ENCODE peak calls at places on chromosome 22, in five cellular contexts. D is A549, G is K562, B is HepG2, E is GM12878. M is an unnamed sample. For H3K4me1, the result is how much of the 10 kb centered on the place peaks cover.

GRCh38 chr22:48600681-48601080 is 1227.0 kb downstream of the BRD1 start:
- DNase-seq in D (no peak), G (no peak), B (no peak), E (no peak), M (no peak)

GRCh38 chr22:20647586-20648305 is 126.2 kb upstream of the SERPIND1 start:
- DNase-seq in D (no peak), G (peak), B (no peak), E (no peak), M (no peak)

GRCh38 chr22:39297490-39298193 is 21.8 kb downstream of the RPL3 start:
- DNase-seq in D (no peak), G (no peak), B (no peak), E (no peak), M (peak)

GRCh38 chr22:30425327-30425615 is 297 bp upstream of the MTFP1 start:
- DNase-seq in D (no peak), G (no peak), B (no peak), E (no peak), M (no peak)

GRCh38 chr22:22893077-22893805 is 5.6 kb downstream of the IGLL5 start:
- DNase-seq in D (no peak), G (peak), B (no peak), E (no peak), M (peak)

GRCh38 chr22:42912049-42912448 is 55.0 kb upstream of the ARFGAP3 start:
- DNase-seq in D (no peak), G (no peak), B (no peak), E (no peak), M (no peak)

GRCh38 chr22:25167082-25167481 is 32.6 kb upstream of the CRYBB3 start:
- DNase-seq in D (no peak), G (no peak), B (no peak), E (no peak), M (no peak)

GRCh38 chr22:41603873-41604332 is 14.3 kb upstream of the PMM1 start:
- DNase-seq in D (no peak), G (peak), B (no peak), E (peak), M (no peak)

GRCh38 chr22:42376721-42377177 is 55.5 kb downstream of the NFAM1 start:
- DNase-seq in D (no peak), G (peak), B (no peak), E (no peak), M (peak)

GRCh38 chr22:41998361-41999261 is at the start of gene WBP2NL:
- DNase-seq in D (peak), G (peak), B (no peak), E (peak), M (peak)

GRCh38 chr22:49362393-49362792 is 465.3 kb downstream of the BRD1 start:
- DNase-seq in D (no peak), G (no peak), B (no peak), E (no peak), M (no peak)

GRCh38 chr22:36922097-36922608 is 8.7 kb downstream of the CSF2RB start:
- DNase-seq in D (no peak), G (no peak), B (no peak), E (no peak), M (peak)

GRCh38 chr22:49942565-49943404 is 17.8 kb upstream of the PIM3 start:
- DNase-seq in D (peak), G (no peak), B (peak), E (no peak), M (no peak)

GRCh38 chr22:38865201-38866023 is 6.6 kb downstream of the CBX6 start:
- DNase-seq in D (no peak), G (no peak), B (no peak), E (no peak), M (no peak)

GRCh38 chr22:39994566-39995345 is at the start of gene FAM83F:
- DNase-seq in D (no peak), G (no peak), B (no peak), E (no peak), M (peak)

GRCh38 chr22:32119568-32120235 is 39.4 kb downstream of the C22orf42 start:
- DNase-seq in D (no peak), G (no peak), B (no peak), E (no peak), M (peak)

GRCh38 chr22:39475337-39475736 is 18.5 kb downstream of the MGAT3 start:
- DNase-seq in D (no peak), G (no peak), B (no peak), E (no peak), M (no peak)

GRCh38 chr22:20859615-20860014 is 808 bp downstream of the SNAP29 start:
- DNase-seq in D (no peak), G (peak), B (no peak), E (no peak), M (no peak)

GRCh38 chr22:48488611-48489456 is 1338.8 kb downstream of the BRD1 start:
- DNase-seq in D (no peak), G (no peak), B (no peak), E (no peak), M (peak)

GRCh38 chr22:37626144-37626543 is 13.3 kb upstream of the SH3BP1 start:
- DNase-seq in D (no peak), G (no peak), B (no peak), E (no peak), M (no peak)

GRCh38 chr22:17972385-17973181 is 51.8 kb downstream of the MICAL3 start:
- DNase-seq in D (peak), G (no peak), B (peak), E (no peak), M (peak)

GRCh38 chr22:40628354-40629042 is 8.0 kb downstream of the MRTFA start:
- DNase-seq in D (no peak), G (no peak), B (no peak), E (peak), M (no peak)

GRCh38 chr22:21697021-21697771 is 31.4 kb downstream of the PPIL2 start:
- DNase-seq in D (no peak), G (no peak), B (no peak), E (no peak), M (no peak)

GRCh38 chr22:17772963-17773605 is 1.2 kb downstream of the BID start:
- DNase-seq in D (no peak), G (peak), B (no peak), E (no peak), M (peak)

GRCh38 chr22:16601437-16602223 is 9.0 kb upstream of the CCT8L2 start:
- DNase-seq in D (no peak), G (peak), B (no peak), E (no peak), M (peak)

GRCh38 chr22:47806894-47807293 is 1044.4 kb downstream of the TBC1D22A start:
- DNase-seq in D (no peak), G (no peak), B (no peak), E (no peak), M (no peak)

GRCh38 chr22:40401532-40401931 is 31.1 kb downstream of the SGSM3 start:
- DNase-seq in D (no peak), G (no peak), B (no peak), E (no peak), M (no peak)

GRCh38 chr22:17862646-17863181 is 88.4 kb upstream of the BID start:
- DNase-seq in D (no peak), G (no peak), B (no peak), E (no peak), M (no peak)

GRCh38 chr22:23534201-23534850 is 45.8 kb downstream of the IGLL1 start:
- DNase-seq in D (no peak), G (no peak), B (no peak), E (no peak), M (no peak)

GRCh38 chr22:39428597-39429071 is 28.2 kb upstream of the MGAT3 start:
- DNase-seq in D (no peak), G (no peak), B (no peak), E (no peak), M (peak)

DNA sequence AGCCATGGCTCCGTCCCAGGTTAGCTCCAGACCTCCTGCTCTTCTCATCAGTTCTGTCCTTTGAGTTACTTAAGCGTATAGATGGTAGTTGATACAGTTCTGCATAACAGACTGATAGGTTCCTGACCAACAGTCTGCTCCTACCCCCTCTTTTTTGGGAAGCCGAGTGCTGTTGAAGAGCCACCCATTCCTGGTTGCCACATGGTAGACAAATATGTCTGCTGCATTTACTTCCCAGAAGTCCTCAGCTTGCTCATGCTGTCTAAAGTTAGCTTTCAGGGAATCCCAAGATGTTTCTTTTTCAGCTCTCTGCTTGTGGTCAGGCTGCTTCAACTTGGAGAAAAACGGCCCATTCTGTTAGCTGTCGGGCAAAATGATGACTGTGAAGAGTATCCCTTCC is 48.7 kb downstream of the C22orf31 start:
- DNase-seq in D (no peak), G (no peak), B (no peak), E (no peak), M (no peak)
- H3K4me1 ChIP-seq in D (under half), G (under half), B (half or more), E (under half), M (under half)

GRCh38 chr22:44384981-44385610 is 72.3 kb upstream of the SHISAL1 start:
- DNase-seq in D (no peak), G (no peak), B (no peak), E (no peak), M (no peak)

GRCh38 chr22:44382461-44383038 is 69.8 kb upstream of the SHISAL1 start:
- DNase-seq in D (no peak), G (no peak), B (peak), E (no peak), M (no peak)

GRCh38 chr22:44384563-44384940 is 71.8 kb upstream of the SHISAL1 start:
- DNase-seq in D (no peak), G (no peak), B (no peak), E (no peak), M (no peak)

GRCh38 chr22:44383071-44383575 is 70.4 kb upstream of the SHISAL1 start:
- DNase-seq in D (no peak), G (no peak), B (no peak), E (no peak), M (no peak)

GRCh38 chr22:44383652-44384562 is 71.2 kb upstream of the SHISAL1 start:
- DNase-seq in D (no peak), G (no peak), B (no peak), E (no peak), M (no peak)
- TF ChIP-seq JUNB in D (no peak), G (no peak), B (no peak), E (no peak), M (no peak)

DNA sequence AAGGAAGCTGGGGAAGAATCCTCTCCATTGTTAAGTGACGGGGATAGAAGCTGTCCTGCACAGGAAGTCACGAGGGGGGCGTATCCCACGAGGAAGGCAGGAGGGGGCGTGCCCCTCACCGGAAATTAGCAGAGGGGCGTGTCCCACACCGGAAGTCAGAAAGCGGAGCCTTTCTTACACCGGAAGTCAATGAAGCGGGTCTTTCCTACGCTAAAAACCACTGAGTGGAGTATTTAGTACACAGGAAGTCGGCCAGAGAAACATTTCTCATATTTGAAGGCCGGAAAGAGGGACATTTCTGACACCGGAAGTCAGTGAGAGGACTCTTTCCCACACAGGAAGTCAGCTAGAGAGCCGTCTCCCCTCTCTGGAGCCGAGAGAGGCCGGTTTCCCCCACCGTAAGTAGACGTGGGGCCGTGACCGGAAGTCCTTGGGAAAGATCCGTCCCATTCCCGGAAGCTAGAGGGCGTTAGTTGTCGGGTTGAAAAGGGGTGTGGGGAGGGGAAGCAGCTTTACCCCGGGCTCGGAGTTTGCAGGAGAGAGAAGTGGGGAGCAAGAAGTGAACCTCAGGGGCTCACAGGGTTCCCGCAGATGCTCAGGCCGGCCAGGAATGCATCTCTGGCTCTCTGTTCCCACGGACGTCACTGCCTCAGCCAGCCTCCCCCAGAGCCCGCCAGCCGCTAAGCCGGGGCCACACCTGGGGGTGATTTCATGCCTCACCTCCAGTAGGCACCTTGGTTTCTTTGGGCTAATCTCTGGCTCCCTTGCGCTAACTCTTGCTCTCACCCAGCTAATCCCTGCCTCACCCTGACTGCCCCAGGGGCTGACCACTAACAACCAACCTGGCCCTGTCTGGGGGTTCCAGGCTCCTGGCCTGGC is 15.4 kb downstream of the MIAT start:
- DNase-seq in D (peak), G (peak), B (peak), E (peak), M (peak)
- H3K4me1 ChIP-seq in D (under half), G (under half), B (under half), E (under half), M (under half)

GRCh38 chr22:28670153-28670552 is 9.5 kb downstream of the TTC28 start:
- DNase-seq in D (no peak), G (no peak), B (no peak), E (no peak), M (no peak)
- TF ChIP-seq JUNB in D (no peak), G (no peak), B (no peak), E (no peak), M (no peak)

GRCh38 chr22:46086577-46087335 is 63.6 kb upstream of the PPARA start:
- DNase-seq in D (no peak), G (no peak), B (no peak), E (no peak), M (no peak)
- H3K4me1 ChIP-seq in D (half or more), G (half or more), B (under half), E (under half), M (under half)

DNA sequence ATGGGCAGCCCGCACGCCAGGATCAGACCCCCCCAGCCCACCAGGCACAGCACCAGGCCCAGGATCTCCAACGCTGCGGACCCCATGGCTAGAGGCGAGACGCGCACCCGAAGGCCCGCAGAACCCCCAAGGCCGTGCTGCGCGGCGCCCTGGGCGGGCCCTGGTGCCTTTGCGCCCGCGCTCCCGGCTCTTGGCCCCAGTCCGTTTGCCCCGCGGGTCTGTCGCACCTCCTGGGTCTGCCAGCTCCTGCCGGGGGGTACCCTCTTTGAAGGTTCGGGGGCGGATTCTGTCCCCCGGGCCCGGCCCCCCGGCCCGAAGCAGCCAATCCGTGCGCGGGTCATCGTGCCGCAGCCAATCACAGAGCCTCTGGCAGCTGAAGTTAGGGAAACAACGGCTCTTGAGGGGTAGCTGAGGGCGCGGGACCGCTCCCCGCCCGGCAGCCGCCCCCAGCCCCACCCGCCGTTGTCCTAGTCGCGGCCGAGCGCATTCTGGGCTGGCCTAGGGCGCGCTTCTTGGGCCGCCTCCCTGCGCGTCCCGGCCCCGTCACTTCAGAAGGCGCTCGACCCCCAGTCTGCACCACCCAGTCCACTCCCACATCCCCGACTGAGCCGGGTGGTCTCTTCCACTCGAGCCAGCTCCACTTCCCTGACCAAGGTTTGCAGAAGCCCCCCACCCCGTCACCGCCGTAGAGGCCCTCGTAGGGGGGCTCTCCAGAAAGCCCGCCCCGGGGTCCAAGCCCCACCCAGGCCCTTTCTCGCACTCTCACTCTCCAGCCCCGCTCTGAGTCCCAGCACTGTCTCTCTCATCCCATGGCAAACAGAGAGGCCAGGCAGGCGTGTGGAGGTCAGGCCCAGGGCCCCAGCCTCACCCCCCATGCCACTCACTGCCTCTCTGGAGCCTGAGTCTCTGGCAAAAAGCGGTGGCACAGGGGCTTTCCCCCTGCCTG is at the start of gene CLDN5:
- DNase-seq in D (no peak), G (peak), B (no peak), E (no peak), M (peak)
- TF ChIP-seq JUNB in D (no peak), G (no peak), B (no peak), E (no peak), M (no peak)

DNA sequence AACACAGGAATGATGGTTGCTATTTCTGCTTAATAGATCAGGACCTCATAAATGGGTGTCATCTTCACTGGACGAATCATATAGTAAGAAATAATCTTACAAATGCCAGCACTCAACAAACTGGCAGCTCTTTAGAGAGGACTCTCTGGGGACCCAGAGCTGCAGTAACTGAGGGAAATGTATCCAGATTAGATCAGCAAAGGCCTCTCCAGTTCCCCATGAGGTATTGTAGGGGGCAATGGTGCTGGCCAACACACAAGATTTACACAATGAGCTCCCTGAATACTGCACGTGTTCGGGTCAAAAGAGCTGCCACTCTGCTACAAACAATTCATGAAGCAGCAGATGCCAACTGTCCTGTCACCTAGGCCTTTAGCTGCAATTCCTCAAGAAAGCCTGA is 110.2 kb downstream of the RBFOX2 start:
- DNase-seq in D (no peak), G (no peak), B (no peak), E (no peak), M (no peak)
- H3K4me1 ChIP-seq in D (under half), G (under half), B (half or more), E (under half), M (under half)